ENCODE peak calls at places on chromosomes 3 and 15, in six cellular contexts. One of them, this sample, is unnamed.

GRCh38 chr3:2511356-2511755 is 412.7 kb downstream of the CNTN4 start:
- DNase-seq in left ventricle myocardium inferior: peak; percentile 27
- DNase-seq in esophagus squamous epithelium: no peak
- DNase-seq in foreskin fibroblast: no peak
- DNase-seq in ovary: no peak
- DNase-seq in body of pancreas: peak; percentile 31
- DNase-seq in this sample: peak; percentile 60

GRCh38 chr3:44236485-44236908 is 5.2 kb upstream of the TOPAZ1 start:
- DNase-seq in esophagus squamous epithelium: no peak
- DNase-seq in foreskin fibroblast: no peak
- DNase-seq in ovary: no peak
- DNase-seq in left ventricle myocardium inferior: no peak
- DNase-seq in body of pancreas: no peak
- DNase-seq in this sample: no peak

GRCh38 chr3:188465311-188465710 is 311.4 kb downstream of the LPP start:
- DNase-seq in left ventricle myocardium inferior: no peak
- DNase-seq in foreskin fibroblast: no peak
- DNase-seq in body of pancreas: no peak
- DNase-seq in ovary: no peak
- DNase-seq in esophagus squamous epithelium: no peak
- DNase-seq in this sample: no peak

GRCh38 chr3:39106281-39107055 is 959 bp downstream of the GORASP1 start:
- DNase-seq in foreskin fibroblast: peak; percentile 63
- DNase-seq in esophagus squamous epithelium: no peak
- DNase-seq in ovary: no peak
- DNase-seq in body of pancreas: no peak
- DNase-seq in left ventricle myocardium inferior: no peak
- DNase-seq in this sample: no peak

GRCh38 chr3:8201011-8201410 is 300.6 kb upstream of the LMCD1 start:
- DNase-seq in body of pancreas: no peak
- DNase-seq in foreskin fibroblast: no peak
- DNase-seq in ovary: no peak
- DNase-seq in esophagus squamous epithelium: no peak
- DNase-seq in left ventricle myocardium inferior: no peak
- DNase-seq in this sample: no peak

GRCh38 chr3:62604301-62604700 is 231.0 kb upstream of the FEZF2 start:
- DNase-seq in ovary: no peak
- DNase-seq in esophagus squamous epithelium: no peak
- DNase-seq in foreskin fibroblast: peak; percentile 92
- DNase-seq in body of pancreas: no peak
- DNase-seq in left ventricle myocardium inferior: no peak
- DNase-seq in this sample: no peak

GRCh38 chr3:9247361-9248231 is 1.9 kb downstream of the SRGAP3 start:
- DNase-seq in esophagus squamous epithelium: no peak
- DNase-seq in ovary: no peak
- DNase-seq in foreskin fibroblast: no peak
- DNase-seq in left ventricle myocardium inferior: no peak
- DNase-seq in body of pancreas: no peak
- DNase-seq in this sample: no peak

GRCh38 chr3:134576426-134576825 is 74.4 kb downstream of the KY start:
- DNase-seq in esophagus squamous epithelium: no peak
- DNase-seq in ovary: no peak
- DNase-seq in body of pancreas: no peak
- DNase-seq in left ventricle myocardium inferior: no peak
- DNase-seq in foreskin fibroblast: no peak
- DNase-seq in this sample: no peak

GRCh38 chr3:101066776-101067175 is 73.6 kb upstream of the ABI3BP start:
- DNase-seq in esophagus squamous epithelium: no peak
- DNase-seq in body of pancreas: no peak
- DNase-seq in ovary: no peak
- DNase-seq in foreskin fibroblast: peak; percentile 64
- DNase-seq in left ventricle myocardium inferior: no peak
- DNase-seq in this sample: no peak

GRCh38 chr3:177596822-177597271 is 399.6 kb upstream of the TBL1XR1 start:
- DNase-seq in ovary: no peak
- DNase-seq in left ventricle myocardium inferior: no peak
- DNase-seq in body of pancreas: no peak
- DNase-seq in esophagus squamous epithelium: no peak
- DNase-seq in foreskin fibroblast: peak; percentile 51
- DNase-seq in this sample: peak; percentile 66

GRCh38 chr3:143885803-143886427 is 37.6 kb upstream of the SLC9A9 start:
- DNase-seq in esophagus squamous epithelium: no peak
- DNase-seq in left ventricle myocardium inferior: no peak
- DNase-seq in ovary: no peak
- DNase-seq in body of pancreas: peak; percentile 38
- DNase-seq in foreskin fibroblast: peak; percentile 66
- DNase-seq in this sample: peak; percentile 31
- TF ChIP-seq CTCF in esophagus squamous epithelium: peak; percentile 78
- TF ChIP-seq CTCF in left ventricle myocardium inferior: peak; percentile 68
- TF ChIP-seq CTCF in ovary: peak; percentile 25
- TF ChIP-seq CTCF in body of pancreas: peak; percentile 52
- TF ChIP-seq CTCF in foreskin fibroblast: peak; percentile 84
- TF ChIP-seq CTCF in this sample: peak; percentile 93

GRCh38 chr3:148379763-148380162 is 317.9 kb upstream of the AGTR1 start:
- DNase-seq in body of pancreas: no peak
- DNase-seq in left ventricle myocardium inferior: no peak
- DNase-seq in esophagus squamous epithelium: no peak
- DNase-seq in ovary: no peak
- DNase-seq in foreskin fibroblast: peak; percentile 61
- DNase-seq in this sample: no peak
- TF ChIP-seq CTCF in body of pancreas: peak; percentile 14
- TF ChIP-seq CTCF in left ventricle myocardium inferior: peak; percentile 56
- TF ChIP-seq CTCF in esophagus squamous epithelium: no peak
- TF ChIP-seq CTCF in ovary: peak; percentile 53
- TF ChIP-seq CTCF in foreskin fibroblast: peak; percentile 56
- TF ChIP-seq CTCF in this sample: peak; percentile 54

GRCh38 chr3:169667380-169667671 is 3.8 kb upstream of the MECOM start:
- DNase-seq in foreskin fibroblast: no peak
- DNase-seq in esophagus squamous epithelium: no peak
- DNase-seq in left ventricle myocardium inferior: no peak
- DNase-seq in body of pancreas: no peak
- DNase-seq in ovary: no peak
- DNase-seq in this sample: no peak

GRCh38 chr3:169669816-169670215 is 6.3 kb upstream of the MECOM start:
- DNase-seq in esophagus squamous epithelium: no peak
- DNase-seq in ovary: no peak
- DNase-seq in foreskin fibroblast: no peak
- DNase-seq in body of pancreas: no peak
- DNase-seq in left ventricle myocardium inferior: no peak
- DNase-seq in this sample: no peak

GRCh38 chr3:169667710-169668080 is 4.2 kb upstream of the MECOM start:
- DNase-seq in ovary: no peak
- DNase-seq in body of pancreas: no peak
- DNase-seq in left ventricle myocardium inferior: no peak
- DNase-seq in esophagus squamous epithelium: no peak
- DNase-seq in foreskin fibroblast: no peak
- DNase-seq in this sample: no peak

GRCh38 chr3:169668081-169668956 is 4.8 kb upstream of the MECOM start:
- DNase-seq in ovary: peak; percentile 33
- DNase-seq in left ventricle myocardium inferior: no peak
- DNase-seq in foreskin fibroblast: peak; percentile 58
- DNase-seq in body of pancreas: peak; percentile 69
- DNase-seq in esophagus squamous epithelium: no peak
- DNase-seq in this sample: peak; percentile 34

DNA sequence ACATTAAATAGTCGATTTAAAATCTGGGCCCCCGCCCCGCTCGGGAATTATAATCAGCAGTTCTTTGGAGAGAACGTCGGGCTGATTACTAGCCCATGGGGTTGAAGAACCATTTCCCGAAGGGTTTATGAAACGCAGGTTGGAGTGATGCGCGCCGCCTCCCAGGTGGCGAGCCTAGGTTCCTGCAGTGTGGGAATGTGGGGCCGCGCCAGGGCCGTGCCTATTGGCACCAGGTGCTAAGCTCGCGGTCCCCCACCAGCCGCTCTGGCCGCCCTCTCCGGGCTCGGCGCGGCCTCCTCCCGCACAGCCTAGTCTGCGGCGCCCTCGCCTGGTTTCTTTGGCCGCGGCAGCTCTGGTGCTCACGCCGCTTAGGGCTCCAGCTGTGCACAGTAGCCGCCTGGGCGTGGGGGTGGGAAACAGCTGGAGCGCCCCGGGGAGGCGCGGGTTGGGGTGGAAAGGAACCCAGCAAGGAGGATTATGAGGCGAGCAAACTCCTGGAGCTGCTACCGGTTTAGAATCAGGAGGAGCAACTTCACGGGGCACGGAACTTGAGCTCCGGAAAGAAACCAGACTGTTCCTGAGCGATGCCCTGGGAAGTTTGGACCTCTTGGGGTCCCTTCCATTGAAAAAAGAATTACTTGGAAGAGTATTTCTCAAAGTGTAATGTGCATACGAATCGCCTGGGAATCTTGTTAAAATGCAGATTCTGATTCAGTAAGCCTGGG is 5.6 kb upstream of the MECOM start:
- DNase-seq in ovary: peak; percentile 71
- DNase-seq in left ventricle myocardium inferior: peak; percentile 76
- DNase-seq in body of pancreas: peak; percentile 96
- DNase-seq in foreskin fibroblast: peak; percentile 86
- DNase-seq in esophagus squamous epithelium: no peak
- DNase-seq in this sample: peak; percentile 80
- TF ChIP-seq CTCF in ovary: no peak
- TF ChIP-seq CTCF in left ventricle myocardium inferior: peak; percentile 89
- TF ChIP-seq CTCF in body of pancreas: peak; percentile 91
- TF ChIP-seq CTCF in foreskin fibroblast: peak; percentile 70
- TF ChIP-seq CTCF in esophagus squamous epithelium: peak; percentile 87
- TF ChIP-seq CTCF in this sample: peak; percentile 84

GRCh38 chr15:83436513-83437158 is 10.5 kb upstream of the SH3GL3 start:
- DNase-seq in body of pancreas: no peak
- DNase-seq in ovary: no peak
- DNase-seq in foreskin fibroblast: peak; percentile 63
- DNase-seq in esophagus squamous epithelium: no peak
- DNase-seq in left ventricle myocardium inferior: no peak
- DNase-seq in this sample: peak; percentile 21
- TF ChIP-seq CTCF in body of pancreas: no peak
- TF ChIP-seq CTCF in ovary: no peak
- TF ChIP-seq CTCF in foreskin fibroblast: peak; percentile 68
- TF ChIP-seq CTCF in esophagus squamous epithelium: peak; percentile 71
- TF ChIP-seq CTCF in left ventricle myocardium inferior: peak; percentile 56
- TF ChIP-seq CTCF in this sample: peak; percentile 65

GRCh38 chr3:70712449-70713082 is 400.1 kb upstream of the MDFIC2 start:
- DNase-seq in esophagus squamous epithelium: no peak
- DNase-seq in foreskin fibroblast: no peak
- DNase-seq in left ventricle myocardium inferior: no peak
- DNase-seq in ovary: no peak
- DNase-seq in body of pancreas: no peak
- DNase-seq in this sample: no peak

GRCh38 chr3:70722018-70722417 is 409.6 kb upstream of the MDFIC2 start:
- DNase-seq in ovary: no peak
- DNase-seq in left ventricle myocardium inferior: no peak
- DNase-seq in esophagus squamous epithelium: no peak
- DNase-seq in foreskin fibroblast: no peak
- DNase-seq in body of pancreas: no peak
- DNase-seq in this sample: no peak

DNA sequence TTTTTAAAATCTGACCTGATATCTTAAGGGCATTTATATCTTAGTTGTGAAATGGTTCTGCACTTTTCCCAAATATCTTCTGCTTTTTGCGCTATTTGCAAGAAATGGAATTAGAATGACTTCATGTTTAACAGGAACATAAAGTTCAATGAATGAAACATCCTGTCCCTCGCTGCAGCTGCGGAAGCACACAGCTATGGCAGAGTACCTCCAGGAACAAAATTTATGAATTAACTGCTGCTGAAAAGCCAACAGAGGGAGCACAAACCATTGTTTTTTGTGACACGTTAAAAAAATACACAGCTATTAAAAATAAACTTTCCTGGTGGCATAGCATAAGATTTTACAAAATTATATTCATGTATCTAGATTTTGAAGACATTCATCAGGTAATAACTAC is 404.4 kb upstream of the MDFIC2 start:
- DNase-seq in foreskin fibroblast: peak; percentile 75
- DNase-seq in left ventricle myocardium inferior: peak; percentile 18
- DNase-seq in ovary: peak; percentile 39
- DNase-seq in esophagus squamous epithelium: no peak
- DNase-seq in body of pancreas: peak; percentile 17
- DNase-seq in this sample: no peak
- TF ChIP-seq CTCF in foreskin fibroblast: peak; percentile 46
- TF ChIP-seq CTCF in left ventricle myocardium inferior: peak; percentile 71
- TF ChIP-seq CTCF in ovary: peak; percentile 59
- TF ChIP-seq CTCF in esophagus squamous epithelium: peak; percentile 37
- TF ChIP-seq CTCF in body of pancreas: no peak
- TF ChIP-seq CTCF in this sample: peak; percentile 25